ENCODE peak calls at places on chromosome 2, in ten cellular contexts. B, K, X, R, G, Q, D, A, Z and V are unnamed samples.

GRCh38 chr2:675051-675450 is 2.2 kb downstream of the TMEM18 start:
- DNase-seq in K (no peak), R (no peak), A (no peak), Z (peak; percentile 59), Q (no peak), X (no peak), B (no peak), G (no peak), D (no peak), V (no peak)

GRCh38 chr2:16128746-16129610 is 188.6 kb downstream of the MYCN start:
- DNase-seq in X (no peak), G (no peak), K (no peak), A (no peak), Q (no peak), R (no peak), D (peak; percentile 2), B (no peak), Z (no peak), V (no peak)

GRCh38 chr2:176085861-176086771 is 2.4 kb upstream of the EVX2 start:
- DNase-seq in D (peak; percentile 56), Z (no peak), G (peak; percentile 49), A (peak; percentile 26), K (no peak), R (no peak), X (no peak), Q (no peak), B (no peak), V (peak; percentile 43)

GRCh38 chr2:216083464-216084279 is 2.0 kb downstream of the TMEM169 start:
- DNase-seq in X (no peak), Q (no peak), R (no peak), A (peak; percentile 66), B (no peak), K (peak; percentile 38), Z (no peak), D (no peak), G (no peak), V (peak; percentile 6)

GRCh38 chr2:97754690-97755346 is 41.4 kb downstream of the ZAP70 start:
- DNase-seq in R (no peak), G (no peak), X (no peak), Z (no peak), A (no peak), Q (no peak), B (no peak), D (no peak), K (no peak), V (peak; percentile 80)

GRCh38 chr2:178194600-178195389 is 483 bp downstream of the OSBPL6 start:
- DNase-seq in B (no peak), Q (no peak), A (peak; percentile 60), G (peak; percentile 19), K (peak; percentile 54), X (peak; percentile 40), Z (no peak), D (peak; percentile 34), R (no peak), V (peak; percentile 67)

GRCh38 chr2:154709215-154709614 is 10.7 kb downstream of the KCNJ3 start:
- DNase-seq in K (no peak), X (no peak), A (no peak), B (no peak), Z (no peak), G (no peak), Q (no peak), D (no peak), R (no peak), V (no peak)

GRCh38 chr2:144607899-144608477 is 88.1 kb upstream of the ZEB2 start:
- DNase-seq in G (peak; percentile 18), A (peak; percentile 49), Z (no peak), Q (peak; percentile 52), X (no peak), D (peak; percentile 24), K (peak; percentile 51), R (no peak), B (no peak), V (no peak)

DNA sequence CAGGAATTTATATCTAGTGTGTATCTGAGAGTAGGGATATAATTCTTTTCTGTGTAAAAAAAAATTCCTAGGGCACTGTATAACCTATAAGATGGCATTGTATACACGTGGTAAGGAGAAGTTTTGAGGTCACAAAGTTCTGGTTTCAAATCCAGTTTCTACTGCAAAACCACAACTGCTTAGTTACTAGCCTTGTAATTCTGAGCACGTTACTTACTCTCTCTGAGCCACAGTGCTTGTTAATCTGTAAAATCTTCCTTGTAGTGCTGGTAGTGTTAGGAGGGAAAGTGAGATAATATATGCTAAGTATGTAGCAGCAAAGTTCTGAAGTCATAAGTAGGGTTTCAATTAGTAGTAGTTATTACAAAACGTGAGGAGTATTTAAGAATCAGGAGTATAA is 175.4 kb downstream of the SATB2 start:
- DNase-seq in X (no peak), A (no peak), K (no peak), R (no peak), Q (no peak), D (no peak), G (no peak), B (no peak), Z (no peak), V (no peak)
- H3K4me3 ChIP-seq in X (no peak overlapping the region), A (no peak overlapping the region), K (no peak overlapping the region), R (no peak overlapping the region), Q (no peak overlapping the region), D (no peak overlapping the region), G (no peak overlapping the region), B (no peak overlapping the region), Z (no peak overlapping the region), V (no peak overlapping the region)

GRCh38 chr2:64287321-64287720 is 143.1 kb upstream of the PELI1 start:
- DNase-seq in Q (no peak), R (no peak), B (no peak), K (no peak), X (no peak), G (no peak), D (no peak), Z (no peak), A (no peak), V (no peak)

GRCh38 chr2:64284751-64285150 is 140.5 kb upstream of the PELI1 start:
- DNase-seq in D (no peak), X (no peak), B (no peak), K (no peak), Z (no peak), Q (no peak), G (no peak), A (no peak), R (no peak), V (no peak)

GRCh38 chr2:64288321-64288931 is 144.2 kb upstream of the PELI1 start:
- DNase-seq in K (peak; percentile 89), Q (peak; percentile 41), D (no peak), X (no peak), G (no peak), A (peak; percentile 96), R (no peak), Z (no peak), B (no peak), V (peak; percentile 12)

GRCh38 chr2:64291181-64291580 is 147.0 kb upstream of the PELI1 start:
- DNase-seq in X (no peak), Q (no peak), A (peak; percentile 76), R (peak; percentile 87), K (peak; percentile 86), D (no peak), Z (no peak), G (peak; percentile 42), B (no peak), V (peak; percentile 92)

DNA sequence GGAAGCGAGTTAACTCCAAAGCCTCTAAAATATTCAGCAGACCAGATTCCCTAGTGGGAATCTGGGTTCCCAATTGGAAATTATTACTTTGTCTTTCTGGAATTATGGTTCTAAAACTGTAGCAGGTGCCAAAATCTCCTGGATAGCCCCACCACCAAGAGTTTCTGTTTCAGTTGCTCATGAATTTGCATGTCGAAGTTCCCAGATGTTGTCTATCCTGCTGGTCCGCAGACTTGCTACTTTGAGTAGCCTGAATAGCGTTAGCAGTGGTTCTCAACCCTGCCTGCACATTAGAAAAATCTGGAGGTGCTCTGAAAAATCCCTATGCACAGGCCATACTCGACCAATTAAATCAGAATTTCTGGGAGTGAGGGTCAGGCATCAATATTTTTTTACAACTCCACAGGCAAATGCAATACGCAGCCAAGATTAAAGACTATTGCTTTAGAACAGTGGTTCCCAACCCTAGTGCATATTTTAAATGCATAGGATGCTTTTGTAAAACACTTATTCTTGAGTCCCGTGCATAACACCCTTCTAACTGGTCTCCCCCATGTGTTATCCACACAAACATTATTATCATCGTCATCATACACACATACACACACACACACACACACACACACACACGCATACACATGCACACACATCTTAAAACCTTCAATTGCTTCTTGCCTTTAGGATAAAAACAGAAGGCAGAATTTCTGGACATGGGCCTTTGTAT is 144.9 kb upstream of the PELI1 start:
- DNase-seq in R (no peak), K (no peak), D (no peak), X (no peak), A (peak; percentile 62), B (no peak), Q (no peak), Z (no peak), G (no peak), V (no peak)
- TF ChIP-seq CTCF in R (no peak), K (no peak), D (no peak), X (no peak), A (no peak), B (no peak), Q (no peak), Z (no peak), G (no peak), V (no peak)

GRCh38 chr2:12769492-12770105 is 52.9 kb downstream of the TRIB2 start:
- DNase-seq in Z (no peak), G (no peak), R (no peak), X (no peak), A (peak; percentile 61), Q (no peak), B (no peak), K (no peak), D (no peak), V (no peak)

GRCh38 chr2:12774381-12774780 is 57.6 kb downstream of the TRIB2 start:
- DNase-seq in B (no peak), R (no peak), A (peak; percentile 72), X (no peak), Z (no peak), K (no peak), Q (no peak), G (no peak), D (no peak), V (no peak)

GRCh38 chr2:12767541-12767940 is 50.8 kb downstream of the TRIB2 start:
- DNase-seq in A (no peak), B (no peak), R (no peak), K (no peak), X (no peak), Z (no peak), G (no peak), D (no peak), Q (no peak), V (no peak)

GRCh38 chr2:12771154-12771553 is 54.4 kb downstream of the TRIB2 start:
- DNase-seq in X (no peak), B (no peak), R (no peak), A (no peak), Q (no peak), D (no peak), G (no peak), Z (no peak), K (no peak), V (no peak)

DNA sequence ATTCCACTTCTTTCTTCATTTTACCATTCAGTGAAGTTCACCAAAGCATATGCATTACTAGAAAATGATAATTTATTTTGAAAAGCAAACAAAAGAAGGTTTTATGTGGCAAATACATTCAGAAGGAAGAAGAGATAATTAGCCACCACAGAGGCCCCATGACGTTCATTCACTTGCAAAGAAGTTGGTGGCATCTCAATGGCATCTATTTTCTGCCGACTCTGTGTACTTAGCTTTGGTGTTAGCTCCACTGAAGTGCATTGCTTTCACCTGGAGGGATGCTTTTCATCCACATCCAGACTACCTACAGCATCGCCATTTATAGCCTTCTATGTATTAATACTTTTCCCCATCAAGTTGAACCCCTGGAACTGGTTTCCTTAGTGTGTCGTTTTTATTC is 53.8 kb downstream of the TRIB2 start:
- DNase-seq in Q (no peak), X (no peak), G (no peak), D (no peak), K (no peak), R (no peak), Z (no peak), A (no peak), B (no peak), V (no peak)
- H3K4me3 ChIP-seq in Q (no peak overlapping the region), X (no peak overlapping the region), G (no peak overlapping the region), D (no peak overlapping the region), K (no peak overlapping the region), R (no peak overlapping the region), Z (no peak overlapping the region), A (no peak overlapping the region), B (no peak overlapping the region), V (no peak overlapping the region)

DNA sequence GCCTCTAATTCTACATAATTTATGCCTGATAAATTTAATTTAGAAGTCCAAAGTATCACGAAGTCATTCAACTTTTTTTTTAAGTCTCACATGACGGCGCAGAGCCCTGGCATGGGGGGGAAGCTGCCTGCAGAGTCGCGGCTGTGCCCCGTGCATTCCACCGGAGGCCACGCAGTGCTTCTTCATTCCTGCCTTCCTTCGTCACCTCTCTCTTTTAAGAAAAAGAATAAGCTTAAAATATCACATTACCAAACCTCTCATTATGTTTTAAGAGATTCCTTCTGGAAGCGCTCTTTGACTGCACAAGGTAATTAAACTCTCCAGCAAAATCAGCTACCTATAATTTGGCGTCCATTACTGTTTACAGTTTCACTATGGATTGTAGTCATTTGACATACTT is 20.3 kb upstream of the KIDINS220 start:
- DNase-seq in D (no peak), R (no peak), X (no peak), Q (no peak), K (peak; percentile 35), A (no peak), Z (no peak), B (no peak), G (no peak), V (peak; percentile 16)
- TF ChIP-seq CTCF in D (no peak), R (no peak), X (no peak), Q (no peak), K (no peak), A (no peak), Z (no peak), B (no peak), G (no peak), V (no peak)